ENCODE peak calls at places on chromosomes 6 and 20, in seven cellular contexts. W, N, Z, M, E, U and A are unnamed samples.

GRCh38 chr6:43511824-43512415 is 1.8 kb upstream of the LRRC73 start:
- DNase-seq in U (no peak), Z (no peak), W (no peak), E (no peak), M (no peak), N (no peak), A (no peak)

GRCh38 chr6:157236040-157236725 is 87.1 kb downstream of the TMEM242 start:
- DNase-seq in U (no peak), W (no peak), E (no peak), M (no peak), Z (peak), N (no peak), A (no peak)

GRCh38 chr20:39269031-39269461 is 306.9 kb downstream of the DHX35 start:
- DNase-seq in N (no peak), M (no peak), E (peak), Z (peak), W (peak), U (peak), A (no peak)

GRCh38 chr6:41785689-41786450 is 1.6 kb upstream of the TOMM6 start:
- DNase-seq in U (peak), E (no peak), W (peak), M (peak), Z (no peak), N (no peak), A (no peak)

GRCh38 chr6:134714679-134715078 is 235.2 kb downstream of the ALDH8A1 start:
- DNase-seq in U (no peak), Z (no peak), N (peak), W (peak), M (no peak), E (no peak), A (no peak)

GRCh38 chr6:110816677-110817076 is 1.4 kb upstream of the CDK19 start:
- DNase-seq in E (no peak), M (no peak), U (peak), N (no peak), Z (no peak), W (no peak), A (no peak)

GRCh38 chr6:130223508-130223907 is 757 bp upstream of the SAMD3 start:
- DNase-seq in U (peak), M (no peak), E (no peak), W (no peak), N (no peak), Z (no peak), A (no peak)

GRCh38 chr20:59829415-59830106 is 103.9 kb downstream of the SYCP2 start:
- DNase-seq in W (no peak), N (no peak), E (no peak), Z (no peak), M (no peak), U (no peak), A (no peak)

GRCh38 chr6:166203003-166203640 is 35.5 kb upstream of the TBXT start:
- DNase-seq in M (no peak), Z (no peak), U (no peak), N (no peak), E (no peak), W (no peak), A (no peak)

GRCh38 chr20:47551841-47552240 is 50.2 kb downstream of the NCOA3 start:
- DNase-seq in W (no peak), M (no peak), Z (peak), N (no peak), U (no peak), E (peak), A (no peak)

GRCh38 chr20:59242714-59243626 is 57.4 kb upstream of the EDN3 start:
- DNase-seq in N (no peak), E (no peak), M (no peak), U (no peak), W (no peak), Z (no peak), A (no peak)

GRCh38 chr20:20184149-20184548 is 131.8 kb downstream of the CFAP61 start:
- DNase-seq in U (no peak), W (no peak), E (no peak), M (no peak), N (no peak), Z (no peak), A (no peak)

GRCh38 chr6:69279805-69280204 is 517.0 kb downstream of the LMBRD1 start:
- DNase-seq in E (no peak), W (no peak), U (no peak), M (no peak), N (no peak), Z (no peak), A (no peak)

GRCh38 chr6:10725716-10726115 is 2.8 kb downstream of the TMEM14C start:
- DNase-seq in W (no peak), E (no peak), U (no peak), N (no peak), Z (no peak), M (no peak), A (no peak)

GRCh38 chr20:54108394-54108643 is 37.9 kb upstream of the BCAS1 start:
- DNase-seq in N (no peak), U (no peak), E (no peak), M (no peak), Z (no peak), W (no peak), A (no peak)

GRCh38 chr6:44078795-44079671 is 48.2 kb downstream of the MRPL14 start:
- DNase-seq in U (peak), Z (peak), W (peak), M (peak), E (no peak), N (peak), A (no peak)

GRCh38 chr20:38386852-38387251 is 40.6 kb downstream of the LBP start:
- DNase-seq in Z (no peak), N (no peak), W (no peak), E (no peak), M (no peak), U (no peak), A (no peak)

GRCh38 chr6:114419175-114419574 is 76.4 kb upstream of the HS3ST5 start:
- DNase-seq in U (no peak), M (no peak), W (peak), E (no peak), N (no peak), Z (no peak), A (no peak)

GRCh38 chr20:20276806-20277530 is 90.9 kb upstream of the INSM1 start:
- DNase-seq in E (no peak), Z (no peak), N (no peak), W (no peak), U (no peak), M (no peak), A (no peak)

GRCh38 chr6:132780770-132781371 is 17.6 kb downstream of the SLC18B1 start:
- DNase-seq in M (peak), U (no peak), W (peak), E (no peak), N (no peak), Z (no peak), A (no peak)

GRCh38 chr6:109170333-109170732 is 75.0 kb downstream of the CEP57L1 start:
- DNase-seq in N (no peak), M (no peak), Z (no peak), E (no peak), U (no peak), W (no peak), A (no peak)

GRCh38 chr6:111256646-111257045 is 169.3 kb downstream of the SLC16A10 start:
- DNase-seq in Z (no peak), M (no peak), N (no peak), U (no peak), W (no peak), E (no peak), A (no peak)

GRCh38 chr6:134398453-134398852 is 80.5 kb upstream of the SGK1 start:
- DNase-seq in W (no peak), E (no peak), U (peak), M (no peak), N (peak), Z (no peak), A (no peak)

GRCh38 chr6:131250121-131250520 is 114.9 kb downstream of the AKAP7 start:
- DNase-seq in Z (peak), U (peak), N (peak), E (peak), W (peak), M (peak), A (peak)

GRCh38 chr6:45618259-45618658 is 240.5 kb upstream of the SUPT3H start:
- DNase-seq in N (no peak), E (no peak), W (no peak), M (no peak), Z (no peak), U (no peak), A (no peak)

GRCh38 chr6:21616005-21616404 is 22.5 kb downstream of the SOX4 start:
- DNase-seq in N (peak), M (no peak), W (no peak), Z (no peak), E (no peak), U (no peak), A (no peak)

GRCh38 chr20:8583209-8584106 is 451.4 kb downstream of the PLCB1 start:
- DNase-seq in N (no peak), U (peak), M (no peak), Z (no peak), E (no peak), W (peak), A (no peak)

GRCh38 chr6:161439093-161439492 is 165.2 kb upstream of the AGPAT4 start:
- DNase-seq in W (no peak), U (no peak), M (peak), Z (no peak), N (peak), E (peak), A (peak)

GRCh38 chr6:25165181-25165580 is 114.0 kb upstream of the CARMIL1 start:
- DNase-seq in E (no peak), U (no peak), Z (no peak), N (no peak), W (no peak), M (no peak), A (no peak)

GRCh38 chr6:158757753-158758090 is 61.4 kb downstream of the EZR start:
- DNase-seq in M (no peak), W (no peak), U (no peak), Z (no peak), N (no peak), E (no peak), A (no peak)

GRCh38 chr6:54717849-54718455 is 128.6 kb upstream of the FAM83B start:
- DNase-seq in M (peak), N (peak), W (peak), U (peak), Z (peak), E (peak), A (no peak)

GRCh38 chr20:36079486-36079885 is 75.1 kb upstream of the EPB41L1 start:
- DNase-seq in W (no peak), U (no peak), N (no peak), E (no peak), M (no peak), Z (no peak), A (no peak)

GRCh38 chr6:1109134-1109533 is 202.8 kb upstream of the FOXQ1 start:
- DNase-seq in E (no peak), N (no peak), M (no peak), U (no peak), W (no peak), Z (no peak), A (no peak)

GRCh38 chr20:13139459-13140150 is 81.5 kb upstream of the ISM1 start:
- DNase-seq in N (no peak), E (no peak), W (no peak), M (peak), U (no peak), Z (no peak), A (no peak)

GRCh38 chr20:13141541-13141940 is 79.5 kb upstream of the ISM1 start:
- DNase-seq in Z (no peak), M (peak), U (no peak), W (no peak), N (no peak), E (no peak), A (no peak)

GRCh38 chr20:13147071-13147961 is 73.8 kb upstream of the ISM1 start:
- DNase-seq in E (no peak), N (no peak), W (no peak), Z (peak), M (peak), U (no peak), A (no peak)

GRCh38 chr20:13140775-13141174 is 80.3 kb upstream of the ISM1 start:
- DNase-seq in E (no peak), Z (no peak), U (no peak), N (no peak), W (no peak), M (no peak), A (no peak)

DNA sequence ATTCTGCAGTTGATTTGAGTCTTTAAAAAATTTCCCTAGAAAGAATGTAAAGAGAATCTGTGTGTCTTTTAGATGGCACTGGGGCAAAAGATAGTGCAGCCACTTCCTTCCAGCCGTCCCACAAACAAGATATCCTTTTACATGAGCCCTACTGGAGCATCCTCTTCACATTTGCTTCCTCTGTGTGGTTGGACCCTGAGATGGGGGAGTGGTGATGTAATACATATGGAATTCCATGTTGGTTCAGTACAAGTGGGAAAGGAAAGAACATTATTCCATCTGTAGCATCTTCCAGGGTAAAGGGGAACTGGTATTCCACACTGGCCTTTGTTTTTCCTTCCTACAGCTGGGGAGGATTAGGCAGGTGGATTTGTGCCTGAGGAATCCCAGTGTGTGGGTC is 78.9 kb upstream of the ISM1 start:
- DNase-seq in U (no peak), E (no peak), W (no peak), M (peak), N (no peak), Z (no peak), A (no peak)
- TF ChIP-seq CTCF in U (no peak), E (no peak), W (no peak), M (no peak), N (no peak), Z (no peak), A (no peak)

GRCh38 chr20:10699941-10700340 is 26.1 kb upstream of the JAG1 start:
- DNase-seq in M (no peak), E (no peak), W (no peak), N (no peak), Z (no peak), U (peak), A (no peak)

GRCh38 chr20:10699506-10699905 is 25.7 kb upstream of the JAG1 start:
- DNase-seq in Z (no peak), E (no peak), W (no peak), U (no peak), M (no peak), N (no peak), A (no peak)

GRCh38 chr20:10701607-10702006 is 27.8 kb upstream of the JAG1 start:
- DNase-seq in M (no peak), U (no peak), E (no peak), Z (no peak), W (no peak), N (no peak), A (no peak)

DNA sequence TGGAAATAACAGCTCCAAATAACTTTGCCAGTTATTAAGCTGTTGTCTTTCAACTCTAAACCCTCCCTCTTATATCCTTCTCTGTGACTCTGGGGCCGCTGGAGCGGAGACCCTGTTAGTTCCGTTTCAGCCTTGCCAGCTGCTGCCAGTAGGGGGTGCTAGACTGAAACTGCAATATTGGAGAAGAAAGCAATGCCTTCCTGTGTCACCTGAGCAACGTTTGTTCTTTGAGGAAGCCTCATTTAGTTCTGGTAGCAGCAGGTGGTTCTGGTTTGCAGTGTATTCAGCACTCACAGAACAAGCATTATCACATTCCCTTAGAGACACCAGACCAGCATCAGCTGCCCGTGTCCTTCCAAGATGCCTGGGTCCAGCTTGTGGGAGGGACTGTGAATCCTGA is 22.9 kb upstream of the JAG1 start:
- DNase-seq in U (no peak), M (no peak), E (no peak), W (no peak), N (no peak), Z (no peak), A (no peak)
- TF ChIP-seq CTCF in U (peak), M (peak), E (peak), W (peak), N (peak), Z (peak), A (peak)

GRCh38 chr6:144364208-144364718 is 79.1 kb downstream of the UTRN start:
- DNase-seq in W (no peak), Z (no peak), E (no peak), N (no peak), U (no peak), M (no peak), A (no peak)

GRCh38 chr6:144359783-144360182 is 74.6 kb downstream of the UTRN start:
- DNase-seq in M (no peak), W (no peak), N (no peak), E (no peak), Z (no peak), U (no peak), A (no peak)

GRCh38 chr6:144361027-144361426 is 75.9 kb downstream of the UTRN start:
- DNase-seq in Z (no peak), E (no peak), M (no peak), W (no peak), N (no peak), U (no peak), A (no peak)

GRCh38 chr6:144362042-144363018 is 77.2 kb downstream of the UTRN start:
- DNase-seq in E (no peak), N (peak), U (no peak), M (no peak), W (no peak), Z (no peak), A (no peak)

GRCh38 chr6:144360401-144360800 is 75.3 kb downstream of the UTRN start:
- DNase-seq in E (no peak), N (no peak), W (no peak), U (no peak), Z (no peak), M (no peak), A (no peak)
- TF ChIP-seq CTCF in E (no peak), N (no peak), W (no peak), U (no peak), Z (no peak), M (no peak), A (no peak)

DNA sequence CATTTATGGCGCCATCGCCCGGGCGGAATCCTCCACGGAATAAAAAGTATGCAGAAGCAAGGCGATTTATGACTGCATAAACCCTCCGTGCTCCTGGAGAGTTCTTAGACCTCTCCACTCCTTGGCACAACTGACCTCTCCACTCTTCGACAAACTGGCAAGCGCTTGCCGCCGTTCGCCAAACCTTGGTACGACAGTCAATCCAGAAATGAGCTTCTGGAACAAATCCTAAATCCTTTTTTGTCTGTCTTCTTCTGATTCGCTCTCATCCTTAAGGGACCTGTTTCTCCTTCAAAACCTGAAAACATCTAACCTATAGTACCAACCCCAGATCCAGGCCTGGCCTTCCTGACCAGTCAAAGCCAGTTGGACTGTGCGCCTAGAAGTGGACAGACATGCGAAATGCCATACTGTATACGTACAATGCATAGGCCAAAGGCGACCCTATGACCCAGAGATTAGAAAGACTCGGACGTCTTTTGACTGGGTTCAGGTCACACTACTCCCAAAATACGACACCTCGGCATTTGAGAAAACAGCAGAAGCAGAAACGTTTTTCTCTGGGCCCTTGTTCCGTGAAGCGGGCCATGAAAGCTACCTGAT is 59.4 kb downstream of the TRIM27 start:
- DNase-seq in M (no peak), U (no peak), W (no peak), Z (no peak), N (no peak), E (peak), A (no peak)
- TF ChIP-seq CTCF in M (no peak), U (no peak), W (peak), Z (no peak), N (peak), E (peak), A (peak)

GRCh38 chr20:4683261-4683660 is 38.4 kb upstream of the PRND start:
- DNase-seq in U (no peak), W (no peak), M (no peak), Z (no peak), N (no peak), E (no peak), A (no peak)

GRCh38 chr20:4682682-4683081 is 39.0 kb upstream of the PRND start:
- DNase-seq in M (no peak), Z (no peak), N (no peak), E (no peak), W (no peak), U (no peak), A (no peak)

GRCh38 chr20:4684837-4685413 is 36.8 kb upstream of the PRND start:
- DNase-seq in U (no peak), N (no peak), Z (peak), M (peak), E (peak), W (peak), A (peak)

GRCh38 chr20:4688342-4688741 is 33.4 kb upstream of the PRND start:
- DNase-seq in Z (no peak), E (no peak), N (no peak), M (no peak), W (no peak), U (no peak), A (no peak)

GRCh38 chr20:4685923-4686221 is 35.8 kb upstream of the PRND start:
- DNase-seq in E (no peak), W (no peak), U (no peak), M (no peak), Z (no peak), N (no peak), A (no peak)
- TF ChIP-seq CTCF in E (no peak), W (no peak), U (no peak), M (no peak), Z (no peak), N (no peak), A (no peak)

GRCh38 chr20:50165687-50166554 is 12.4 kb upstream of the PEDS1 start:
- DNase-seq in E (peak), N (peak), W (peak), Z (peak), M (peak), U (peak), A (peak)
- TF ChIP-seq CTCF in E (peak), N (no peak), W (no peak), Z (peak), M (no peak), U (no peak), A (peak)

GRCh38 chr6:28491984-28492317 is 23.6 kb downstream of the GPX6 start:
- DNase-seq in E (no peak), W (no peak), Z (no peak), N (no peak), M (no peak), U (no peak), A (no peak)

GRCh38 chr6:28497306-28497705 is 18.3 kb downstream of the GPX6 start:
- DNase-seq in E (no peak), N (no peak), M (no peak), Z (no peak), W (no peak), U (no peak), A (no peak)

GRCh38 chr6:28497893-28498292 is 17.7 kb downstream of the GPX6 start:
- DNase-seq in Z (no peak), U (no peak), M (no peak), W (no peak), E (no peak), N (no peak), A (no peak)

GRCh38 chr6:28501259-28501658 is 14.3 kb downstream of the GPX6 start:
- DNase-seq in Z (no peak), U (no peak), E (no peak), N (no peak), W (no peak), M (no peak), A (no peak)

GRCh38 chr6:28496099-28496779 is 19.4 kb downstream of the GPX6 start:
- DNase-seq in E (no peak), M (no peak), W (no peak), U (no peak), N (no peak), Z (no peak), A (no peak)
- TF ChIP-seq CTCF in E (no peak), M (no peak), W (peak), U (no peak), N (no peak), Z (peak), A (no peak)